ENCODE peak calls at places on chromosomes 13 and 19, in eight cellular contexts. P is K562, M is upper lobe of left lung, A is HCT116, W is HepG2, R is GM12878, V is Panc1, J is GM23338. G is an unnamed sample.

GRCh38 chr13:37382156-37382555 is 216.4 kb downstream of the POSTN start:
- ATAC-seq in M (no peak), R (no peak), V (no peak), P (no peak), J (no peak), W (no peak), A (no peak), G (no peak)

GRCh38 chr13:32124743-32125142 is 93.2 kb downstream of the FRY start:
- ATAC-seq in W (no peak), J (no peak), M (no peak), A (no peak), P (no peak), V (no peak), R (no peak), G (no peak)

GRCh38 chr19:41548954-41549688 is 26.8 kb upstream of the CEACAM21 start:
- ATAC-seq in A (no peak), M (no peak), V (no peak), R (peak), P (peak), W (no peak), J (peak), G (no peak)

GRCh38 chr19:5396963-5397362 is 56.4 kb upstream of the PTPRS start:
- ATAC-seq in M (no peak), V (no peak), W (no peak), A (no peak), R (no peak), J (no peak), P (no peak), G (no peak)

GRCh38 chr13:110546933-110547332 is 14.6 kb downstream of the RAB20 start:
- ATAC-seq in A (peak), M (peak), W (peak), J (no peak), V (peak), R (no peak), P (no peak), G (peak)

GRCh38 chr13:74040200-74040599 is 94.0 kb downstream of the KLF12 start:
- ATAC-seq in R (peak), W (peak), M (peak), J (peak), V (peak), P (peak), A (peak), G (no peak)

GRCh38 chr19:8451885-8452284 is 7.1 kb downstream of the HNRNPM start:
- ATAC-seq in M (peak), R (no peak), W (peak), A (peak), J (no peak), P (no peak), V (peak), G (no peak)

GRCh38 chr13:28501547-28501946 is 6.6 kb upstream of the FLT1 start:
- ATAC-seq in M (peak), W (no peak), R (no peak), V (no peak), P (no peak), A (no peak), J (no peak), G (peak)

GRCh38 chr19:741506-742131 is 9.3 kb upstream of the MISP start:
- ATAC-seq in M (no peak), R (no peak), W (no peak), A (peak), P (peak), J (peak), V (peak), G (no peak)

GRCh38 chr19:47446534-47447469 is 24.9 kb downstream of the SLC8A2 start:
- ATAC-seq in W (peak), M (peak), R (no peak), A (peak), J (peak), V (peak), P (peak), G (peak)

GRCh38 chr13:49777746-49778614 is 14.5 kb downstream of the KPNA3 start:
- ATAC-seq in W (peak), P (no peak), A (no peak), J (no peak), V (no peak), M (no peak), R (peak), G (no peak)

GRCh38 chr13:31001647-31002046 is 69.2 kb downstream of the TEX26 start:
- ATAC-seq in M (no peak), P (no peak), W (peak), A (peak), R (no peak), V (no peak), J (no peak), G (no peak)

GRCh38 chr13:20073775-20074174 is 87.1 kb downstream of the GJA3 start:
- ATAC-seq in J (no peak), A (no peak), V (no peak), W (no peak), P (no peak), R (peak), M (no peak), G (no peak)

GRCh38 chr13:94967183-94968039 is 255.1 kb upstream of the SOX21 start:
- ATAC-seq in V (peak), R (peak), A (no peak), J (peak), P (peak), M (no peak), W (peak), G (no peak)

GRCh38 chr19:15529774-15530372 is 21.5 kb downstream of the CYP4F22 start:
- ATAC-seq in V (no peak), M (no peak), P (no peak), J (no peak), R (no peak), W (no peak), A (no peak), G (no peak)

GRCh38 chr19:46904114-46905060 is 43.6 kb downstream of the ARHGAP35 start:
- ATAC-seq in W (no peak), M (peak), J (peak), P (peak), A (no peak), V (peak), R (no peak), G (no peak)

GRCh38 chr19:33905473-33905936 is 108.8 kb downstream of the KCTD15 start:
- ATAC-seq in J (peak), P (no peak), M (peak), A (peak), V (peak), R (no peak), W (peak), G (peak)

GRCh38 chr19:55276720-55277430 is 3.0 kb downstream of the HSPBP1 start:
- ATAC-seq in P (no peak), V (no peak), W (no peak), M (no peak), J (no peak), R (peak), A (no peak), G (no peak)

GRCh38 chr13:28137556-28137955 is 789 bp upstream of the PAN3 start:
- ATAC-seq in J (peak), M (no peak), P (no peak), A (no peak), W (no peak), V (no peak), R (no peak), G (no peak)

GRCh38 chr19:19816679-19817078 is 4.9 kb downstream of the ZNF506 start:
- ATAC-seq in V (no peak), J (no peak), W (no peak), M (no peak), R (no peak), A (no peak), P (no peak), G (no peak)

GRCh38 chr13:76856141-76856571 is 30.0 kb downstream of the KCTD12 start:
- ATAC-seq in M (no peak), V (no peak), R (no peak), J (no peak), P (peak), W (no peak), A (peak), G (peak)

GRCh38 chr13:46523972-46524737 is 28.8 kb upstream of the LRCH1 start:
- ATAC-seq in A (no peak), V (no peak), J (no peak), M (no peak), R (no peak), P (no peak), W (no peak), G (no peak)

GRCh38 chr19:14091086-14091884 is 734 bp upstream of the SAMD1 start:
- ATAC-seq in J (peak), W (peak), M (peak), A (peak), V (peak), R (peak), P (peak), G (peak)
- TF ChIP-seq POLR2AphosphoS5 in J (no peak), W (peak), M (peak), A (peak), V (no peak), R (peak), P (peak), G (peak)

GRCh38 chr19:49468746-49469447 is 5.1 kb upstream of the FLT3LG start:
- ATAC-seq in V (peak), R (peak), A (peak), J (peak), P (peak), W (no peak), M (peak), G (peak)
- TF ChIP-seq POLR2AphosphoS5 in V (no peak), R (no peak), A (no peak), J (no peak), P (no peak), W (no peak), M (no peak), G (no peak)

GRCh38 chr19:28606269-28607032 is 606.5 kb downstream of the UQCRFS1 start:
- ATAC-seq in A (no peak), W (no peak), M (no peak), P (peak), V (no peak), R (no peak), J (no peak), G (no peak)

GRCh38 chr19:28607066-28607583 is 605.8 kb downstream of the UQCRFS1 start:
- ATAC-seq in P (peak), R (no peak), A (no peak), W (no peak), V (no peak), M (no peak), J (no peak), G (no peak)

GRCh38 chr19:28609091-28609755 is 603.7 kb downstream of the UQCRFS1 start:
- ATAC-seq in V (no peak), M (no peak), A (no peak), W (no peak), P (peak), R (no peak), J (no peak), G (no peak)

GRCh38 chr19:28609944-28610343 is 603.0 kb downstream of the UQCRFS1 start:
- ATAC-seq in M (no peak), W (no peak), P (no peak), R (no peak), J (no peak), V (no peak), A (no peak), G (no peak)

DNA sequence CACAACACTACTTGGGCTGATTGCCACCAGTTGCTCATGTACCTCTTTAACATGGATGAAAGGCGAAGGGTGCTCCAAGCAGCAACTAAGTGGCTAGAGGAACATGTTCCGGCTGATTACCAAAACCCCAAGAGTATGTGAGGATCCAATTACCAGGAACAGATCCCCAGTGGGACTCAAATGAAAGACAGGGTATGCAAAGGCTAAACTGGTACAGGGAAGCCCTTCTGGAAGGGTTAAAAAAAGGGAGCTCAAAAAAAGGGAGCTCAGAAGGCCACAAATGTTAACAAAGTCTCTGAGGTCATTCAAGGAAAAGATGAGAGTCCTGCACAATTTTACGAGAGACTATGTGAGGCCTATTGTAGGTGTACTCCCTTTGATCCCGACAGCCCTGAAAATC is 604.7 kb downstream of the UQCRFS1 start:
- ATAC-seq in A (no peak), M (no peak), P (no peak), W (no peak), R (no peak), V (no peak), J (no peak), G (no peak)
- TF ChIP-seq POLR2AphosphoS5 in A (no peak), M (no peak), P (no peak), W (no peak), R (no peak), V (no peak), J (no peak), G (no peak)

GRCh38 chr13:83065136-83065535 is 817.1 kb downstream of the SLITRK1 start:
- ATAC-seq in A (no peak), M (peak), R (no peak), P (no peak), J (no peak), V (no peak), W (no peak), G (peak)
- TF ChIP-seq POLR2AphosphoS5 in A (no peak), M (peak), R (no peak), P (no peak), J (no peak), V (no peak), W (no peak), G (peak)

GRCh38 chr13:79655509-79655908 is 174.6 kb downstream of the NDFIP2 start:
- ATAC-seq in P (no peak), W (no peak), R (no peak), A (no peak), M (no peak), J (no peak), V (no peak), G (no peak)
- TF ChIP-seq POLR2AphosphoS5 in P (no peak), W (no peak), R (no peak), A (no peak), M (no peak), J (no peak), V (no peak), G (no peak)

DNA sequence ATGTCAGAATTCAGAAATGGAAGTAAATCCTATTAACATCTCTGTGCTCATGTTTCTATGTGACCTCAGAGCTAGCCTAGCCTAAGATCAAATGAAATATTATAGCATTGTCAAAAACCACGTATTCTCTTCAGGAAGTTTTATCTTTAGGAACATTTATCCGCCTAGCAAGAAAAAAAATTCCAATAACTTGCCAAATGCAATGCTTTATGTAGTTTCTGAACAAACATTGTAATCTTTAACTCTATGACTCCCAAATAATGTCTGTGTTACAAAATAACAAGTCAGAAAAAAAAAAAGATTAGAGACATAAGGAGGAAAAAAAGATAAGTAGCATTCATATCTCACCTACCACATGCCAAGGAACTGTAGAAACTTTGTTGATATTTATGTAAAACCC is 18.4 kb upstream of the IPO5 start:
- ATAC-seq in W (no peak), V (no peak), M (no peak), J (no peak), A (no peak), P (no peak), R (no peak), G (no peak)
- TF ChIP-seq POLR2AphosphoS5 in W (no peak), V (no peak), M (no peak), J (no peak), A (no peak), P (no peak), R (no peak), G (no peak)

DNA sequence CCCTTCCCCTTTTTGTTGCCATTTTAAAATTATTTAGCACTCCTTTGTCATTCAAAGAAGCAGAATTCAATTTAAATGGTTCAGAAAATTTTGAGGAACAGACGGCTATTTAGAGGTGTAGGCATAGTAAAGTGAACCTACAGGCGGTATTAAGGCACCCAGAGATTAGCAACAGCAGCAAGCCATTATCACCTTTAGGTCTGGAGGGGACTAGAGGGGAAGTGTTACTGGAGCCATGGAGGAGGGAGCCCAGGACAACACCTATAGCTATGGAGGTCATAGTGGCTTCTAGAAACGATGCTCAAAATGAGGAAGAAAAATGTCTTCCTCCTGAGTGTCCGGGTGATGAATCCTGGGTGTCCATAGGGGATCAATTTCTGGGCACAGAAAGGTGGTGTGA is 25.8 kb upstream of the MBNL2 start:
- ATAC-seq in M (no peak), A (no peak), V (no peak), J (no peak), P (peak), R (no peak), W (no peak), G (no peak)
- TF ChIP-seq POLR2AphosphoS5 in M (no peak), A (no peak), V (no peak), J (no peak), P (no peak), R (no peak), W (no peak), G (no peak)